ENCODE peak calls at places on chromosomes 12 and 14, in nine cellular contexts. W, F, K, G, Z, E, N, H and C are unnamed samples.

GRCh38 chr14:71012888-71013287 is 105.6 kb downstream of the PCNX1 start:
- DNase-seq in W (no peak), F (no peak), K (no peak), G (no peak), Z (no peak), E (no peak), N (no peak), H (no peak), C (no peak)

GRCh38 chr12:93275589-93275988 is 102.1 kb upstream of the NUDT4 start:
- DNase-seq in W (no peak), F (no peak), K (no peak), G (no peak), Z (no peak), E (no peak), N (no peak), H (no peak), C (no peak)

GRCh38 chr14:86310148-86310547 is 780.2 kb downstream of the FLRT2 start:
- DNase-seq in W (no peak), F (no peak), K (no peak), G (no peak), Z (no peak), E (no peak), N (no peak), H (no peak), C (no peak)

GRCh38 chr12:55972045-55972843 is 1.6 kb upstream of the RAB5B start:
- DNase-seq in W (no peak), F (no peak), K (peak; percentile 70), G (no peak), Z (no peak), E (no peak), N (no peak), H (no peak), C (no peak)

GRCh38 chr14:91354221-91354916 is 63.3 kb downstream of the CCDC88C start:
- DNase-seq in W (no peak), F (no peak), K (no peak), G (no peak), Z (no peak), E (no peak), N (no peak), H (peak; percentile 58), C (no peak)

GRCh38 chr12:83320350-83320749 is 633.6 kb downstream of the TMTC2 start:
- DNase-seq in W (no peak), F (no peak), K (no peak), G (no peak), Z (no peak), E (no peak), N (no peak), H (no peak), C (no peak)

GRCh38 chr12:2384533-2385328 is 331.9 kb downstream of the CACNA1C start:
- DNase-seq in W (no peak), F (no peak), K (no peak), G (no peak), Z (no peak), E (peak; percentile 17), N (no peak), H (peak; percentile 62), C (no peak)

GRCh38 chr12:109764776-109765492 is 51.3 kb downstream of the FAM222A start:
- DNase-seq in W (peak; percentile 79), F (no peak), K (no peak), G (peak; percentile 28), Z (no peak), E (no peak), N (no peak), H (no peak), C (peak; percentile 10)

GRCh38 chr12:87082756-87083155 is 826.6 kb upstream of the MGAT4C start:
- DNase-seq in W (no peak), F (no peak), K (no peak), G (no peak), Z (no peak), E (no peak), N (no peak), H (no peak), C (no peak)

GRCh38 chr14:69979882-69980281 is 100.7 kb downstream of the SMOC1 start:
- DNase-seq in W (no peak), F (no peak), K (no peak), G (no peak), Z (no peak), E (no peak), N (no peak), H (no peak), C (no peak)

DNA sequence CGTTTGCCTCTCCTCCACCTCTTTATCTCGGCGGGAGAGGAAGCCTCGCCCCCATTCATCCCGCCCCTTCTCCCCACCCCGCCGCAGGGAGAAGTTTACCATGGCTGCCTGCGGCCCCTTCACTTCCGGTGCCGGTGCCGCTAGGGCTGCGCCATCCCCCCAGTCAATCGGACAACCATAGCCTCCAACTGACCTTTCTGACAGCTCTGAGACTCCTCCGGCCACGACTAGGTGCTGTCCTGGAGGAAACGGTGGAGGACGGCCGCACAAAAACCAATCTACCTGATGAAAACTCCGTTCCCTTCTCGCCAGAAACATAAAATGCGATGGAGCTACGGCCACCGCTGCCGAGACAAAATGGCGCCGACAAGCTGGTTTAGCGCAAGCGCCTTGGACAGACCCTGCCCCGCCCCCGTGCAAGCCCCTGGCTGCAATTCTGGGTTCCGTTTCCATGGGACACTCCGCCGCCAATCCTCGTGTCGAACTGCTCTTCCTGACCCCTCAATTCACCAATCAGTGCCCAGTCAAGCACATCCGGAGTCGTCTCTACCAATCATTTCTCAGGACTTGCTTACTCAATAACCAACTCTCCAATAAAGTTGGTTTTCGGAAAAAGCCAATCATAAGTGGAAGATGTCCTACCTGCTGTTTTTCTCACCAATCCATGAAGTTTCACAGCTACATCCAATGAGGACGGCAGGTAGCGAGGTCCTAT is 436 bp upstream of the ARID4A start:
- DNase-seq in W (peak; percentile 98), F (peak; percentile 94), K (peak; percentile 100), G (peak; percentile 99), Z (peak; percentile 99), E (peak; percentile 96), N (peak; percentile 99), H (peak; percentile 99), C (peak; percentile 98)
- TF ChIP-seq CTCF in W (peak; percentile 6), F (peak; percentile 4), K (no peak), G (no peak), Z (no peak), E (no peak), N (peak; percentile 25), H (no peak), C (no peak)

DNA sequence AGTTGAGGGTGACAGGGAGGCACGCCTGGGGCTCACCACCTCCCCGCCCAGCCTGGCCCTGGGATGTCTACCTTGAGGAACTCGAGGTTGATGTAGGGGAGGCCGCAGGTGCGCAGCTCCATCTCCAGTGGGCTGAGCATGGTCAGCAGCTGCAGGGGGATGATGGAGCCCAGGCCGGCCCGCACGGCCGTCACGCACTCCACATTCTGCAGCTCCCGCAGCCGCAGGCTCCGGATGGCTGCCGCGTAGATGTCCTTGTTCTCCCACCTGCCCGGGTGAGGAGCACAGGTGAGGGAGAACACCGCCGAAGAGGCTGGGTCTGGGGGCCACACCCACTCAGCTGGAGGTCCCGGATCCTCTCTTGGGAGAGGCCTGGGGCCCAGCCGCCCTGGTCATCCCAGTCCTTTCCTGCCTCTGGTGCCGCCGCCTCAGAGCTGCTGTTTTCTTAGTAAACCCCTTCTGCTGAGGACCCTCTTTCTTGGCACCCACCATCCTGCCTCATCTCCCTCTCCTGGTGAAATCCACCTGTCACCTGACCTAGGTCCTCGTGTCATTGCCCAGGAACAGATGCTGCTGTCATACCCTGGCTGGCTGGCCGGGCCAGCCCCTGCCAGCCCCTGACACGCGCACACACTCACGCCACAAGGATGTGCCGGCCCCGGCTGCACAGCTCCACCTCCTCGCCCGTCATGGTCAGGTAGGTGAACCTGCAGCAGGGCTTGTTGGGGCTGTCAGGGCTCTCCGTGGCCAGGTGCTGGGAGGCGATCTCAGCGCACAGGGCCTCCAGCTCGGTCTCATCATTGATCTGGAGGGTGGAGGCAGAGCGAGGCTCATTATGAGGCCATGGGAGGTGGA is 38.3 kb downstream of the TRAFD1 start:
- DNase-seq in W (no peak), F (no peak), K (no peak), G (no peak), Z (no peak), E (no peak), N (no peak), H (no peak), C (peak; percentile 24)
- H3K27ac ChIP-seq in W (no peak overlapping the region), F (no peak overlapping the region), K (no peak overlapping the region), G (no peak overlapping the region), Z (no peak overlapping the region), E (no peak overlapping the region), N (no peak overlapping the region), H (no peak overlapping the region), C (no peak overlapping the region)

DNA sequence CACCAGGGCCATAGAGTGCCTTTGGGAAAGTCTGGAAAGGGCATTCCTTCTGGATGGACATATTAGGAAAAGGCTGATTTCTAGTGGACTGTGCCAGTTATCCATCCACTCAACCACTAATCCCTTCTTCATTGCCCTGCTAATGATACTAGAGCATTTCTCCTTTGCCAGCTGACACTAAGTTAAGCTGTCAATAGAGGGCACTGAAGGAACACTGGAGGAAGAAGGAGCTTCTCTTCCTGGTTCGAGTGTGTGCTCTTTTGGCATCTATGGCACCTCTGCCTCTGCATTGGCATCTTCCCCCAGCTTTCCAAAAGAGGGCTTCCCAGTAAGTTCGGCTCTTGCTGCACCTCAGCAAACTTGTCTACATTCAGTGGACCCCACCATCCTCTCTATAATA is 165.4 kb downstream of the DERA start:
- DNase-seq in W (no peak), F (no peak), K (peak; percentile 12), G (peak; percentile 45), Z (peak; percentile 28), E (no peak), N (no peak), H (no peak), C (no peak)
- TF ChIP-seq CTCF in W (no peak), F (no peak), K (no peak), G (peak; percentile 77), Z (peak; percentile 23), E (no peak), N (peak; percentile 69), H (no peak), C (no peak)

DNA sequence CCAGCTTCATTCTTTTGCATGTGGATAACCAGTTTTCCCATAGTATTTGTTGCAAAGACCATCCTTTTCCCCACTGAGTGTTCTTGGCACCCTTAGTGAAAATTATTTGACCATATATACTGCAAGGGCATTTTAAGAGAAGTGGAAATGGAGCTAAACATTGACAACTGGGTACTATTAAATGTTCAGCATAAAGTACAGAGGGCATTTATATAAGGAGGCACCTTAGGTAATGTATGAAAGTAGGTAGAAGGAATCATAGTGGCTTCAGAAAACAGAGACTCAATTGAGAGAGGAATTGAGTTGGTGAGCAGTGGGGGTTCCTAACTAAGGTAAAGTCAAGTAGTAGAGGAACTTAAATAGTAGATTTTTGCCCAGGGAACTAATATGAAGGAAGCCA is 34.5 kb upstream of the SMCO2 start:
- DNase-seq in W (no peak), F (no peak), K (no peak), G (no peak), Z (no peak), E (no peak), N (no peak), H (no peak), C (no peak)
- H3K27ac ChIP-seq in W (no peak overlapping the region), F (no peak overlapping the region), K (no peak overlapping the region), G (no peak overlapping the region), Z (no peak overlapping the region), E (no peak overlapping the region), N (no peak overlapping the region), H (no peak overlapping the region), C (no peak overlapping the region)

GRCh38 chr12:114476159-114476558 is 70.2 kb upstream of the TBX5 start:
- DNase-seq in W (no peak), F (no peak), K (no peak), G (no peak), Z (no peak), E (no peak), N (no peak), H (no peak), C (no peak)
- TF ChIP-seq CTCF in W (no peak), F (peak; percentile 45), K (peak; percentile 23), G (peak; percentile 64), Z (peak; percentile 56), E (no peak), N (peak; percentile 35), H (no peak), C (no peak)

GRCh38 chr12:66302827-66303169 is 505 bp downstream of the HELB start:
- DNase-seq in W (no peak), F (no peak), K (no peak), G (no peak), Z (no peak), E (no peak), N (no peak), H (no peak), C (no peak)
- H3K27ac ChIP-seq in W (peak overlapping the region; percentile 56), F (peak overlapping the region; percentile 71), K (peak overlapping the region; percentile 59), G (peak overlapping the region; percentile 29), Z (peak overlapping the region; percentile 79), E (peak overlapping the region; percentile 90), N (peak overlapping the region; percentile 97), H (peak overlapping the region; percentile 76), C (peak overlapping the region; percentile 70)